ENCODE peak calls at places on chromosomes 4 and X, in five cellular contexts. X, Z, T, L and B are unnamed samples.

GRCh38 chrX:15207384-15207783 is 62.5 kb downstream of the ASB9 start:
- DNase-seq in Z (no peak), T (no peak), X (no peak), L (no peak), B (no peak)

GRCh38 chr4:6681191-6681590 is 12.5 kb upstream of the S100P start:
- DNase-seq in X (no peak), L (no peak), T (no peak), Z (peak), B (no peak)

GRCh38 chrX:110417128-110417527 is 58.5 kb downstream of the RTL9 start:
- DNase-seq in X (no peak), T (no peak), L (no peak), Z (no peak), B (no peak)

GRCh38 chr4:87614292-87614890 is 6.1 kb downstream of the DSPP start:
- DNase-seq in Z (no peak), X (no peak), L (no peak), T (no peak), B (no peak)

GRCh38 chr4:121736735-121737351 is 28.1 kb downstream of the SMIM43 start:
- DNase-seq in X (peak), Z (peak), L (peak), T (peak), B (peak)

GRCh38 chr4:179748837-179749236 is 2306.6 kb upstream of the AGA start:
- DNase-seq in X (no peak), Z (no peak), L (no peak), T (no peak), B (no peak)

GRCh38 chrX:48493890-48494364 is 14.9 kb upstream of the PORCN start:
- DNase-seq in Z (peak), L (no peak), T (peak), X (no peak), B (no peak)

GRCh38 chrX:130028196-130028595 is 45.8 kb downstream of the BCORL1 start:
- DNase-seq in X (peak), L (peak), Z (peak), T (peak), B (peak)

GRCh38 chr4:28006021-28006420 is 1145.4 kb downstream of the STIM2 start:
- DNase-seq in L (no peak), T (no peak), Z (no peak), X (no peak), B (no peak)

GRCh38 chrX:132333351-132333750 is 114.1 kb upstream of the RAP2C start:
- DNase-seq in T (no peak), L (no peak), X (no peak), Z (no peak), B (no peak)

GRCh38 chr4:185711764-185712163 is 100.2 kb downstream of the SORBS2 start:
- DNase-seq in L (no peak), T (no peak), X (peak), Z (no peak), B (peak)

GRCh38 chrX:48786341-48786800 is at the start of gene GATA1:
- DNase-seq in L (no peak), Z (no peak), X (no peak), T (no peak), B (no peak)

GRCh38 chrX:120120223-120120622 is 4.5 kb upstream of the RHOXF1 start:
- DNase-seq in L (no peak), X (no peak), Z (no peak), T (no peak), B (no peak)

GRCh38 chr4:107037188-107037587 is 1.1 kb upstream of the DKK2 start:
- DNase-seq in X (peak), Z (peak), L (peak), T (no peak), B (no peak)

GRCh38 chr4:1713003-1713397 is 881 bp upstream of the SLBP start:
- DNase-seq in T (no peak), Z (no peak), X (peak), L (no peak), B (no peak)

GRCh38 chrX:57453901-57454300 is 137.9 kb upstream of the ZXDB start:
- DNase-seq in Z (peak), L (no peak), X (peak), T (peak), B (peak)

GRCh38 chrX:48474581-48474980 is 1.4 kb upstream of the FTSJ1 start:
- DNase-seq in Z (peak), T (no peak), L (no peak), X (no peak), B (no peak)

GRCh38 chr4:31366041-31366440 is 645.9 kb downstream of the PCDH7 start:
- DNase-seq in X (peak), T (peak), Z (no peak), L (no peak), B (peak)

GRCh38 chrX:22627576-22627975 is 354.9 kb downstream of the CBLL2 start:
- DNase-seq in X (no peak), L (no peak), T (no peak), Z (no peak), B (no peak)

GRCh38 chrX:46178763-46179162 is 366.5 kb downstream of the ZNF674 start:
- DNase-seq in T (no peak), X (no peak), L (no peak), Z (no peak), B (no peak)

GRCh38 chr4:26884486-26884988 is 23.9 kb downstream of the STIM2 start:
- DNase-seq in T (no peak), Z (no peak), L (no peak), X (no peak), B (no peak)

GRCh38 chr4:30916337-30917274 is 196.4 kb downstream of the PCDH7 start:
- DNase-seq in T (no peak), X (no peak), L (no peak), Z (no peak), B (no peak)

GRCh38 chr4:23737571-23737970 is 152.3 kb downstream of the PPARGC1A start:
- DNase-seq in X (no peak), L (no peak), T (peak), Z (no peak), B (no peak)

GRCh38 chr4:114108869-114109268 is 129.4 kb upstream of the ARSJ start:
- DNase-seq in Z (peak), T (peak), L (no peak), X (peak), B (peak)

GRCh38 chr4:177283167-177283566 is 26.5 kb upstream of the NEIL3 start:
- DNase-seq in T (no peak), L (no peak), Z (no peak), X (peak), B (peak)

GRCh38 chrX:67563469-67564448 is 19.9 kb downstream of the AR start:
- DNase-seq in Z (no peak), T (peak), X (no peak), L (no peak), B (no peak)